ENCODE peak calls at places on chromosome 17, in nine cellular contexts. G is HCT116; N is astrocyte of the spinal cord; I is pancreas; Z is GM12864; W is cardiac fibroblast; T is type B pancreatic cell; K is colonic mucosa; Q is CD8-positive, alpha-beta T cell. L is an unnamed sample.

GRCh38 chr17:63116967-63117366 is 150.9 kb downstream of the TANC2 start:
- DNase-seq in N (peak), Z (no peak), K (no peak), I (no peak), W (peak), G (no peak), Q (no peak), T (no peak), L (no peak)

GRCh38 chr17:63191610-63192009 is 225.6 kb downstream of the TANC2 start:
- DNase-seq in N (no peak), T (no peak), I (no peak), W (no peak), K (no peak), G (no peak), Z (no peak), Q (no peak), L (no peak)

GRCh38 chr17:40242774-40243173 is 23.7 kb downstream of the WIPF2 start:
- DNase-seq in N (no peak), K (no peak), I (no peak), G (no peak), Q (no peak), T (no peak), Z (no peak), W (no peak), L (no peak)

GRCh38 chr17:7651959-7652658 is 1.4 kb downstream of the ATP1B2 start:
- DNase-seq in T (no peak), Q (no peak), G (no peak), W (no peak), K (no peak), Z (no peak), I (no peak), N (no peak), L (no peak)

GRCh38 chr17:4375039-4375748 is 8.7 kb upstream of the UBE2G1 start:
- DNase-seq in W (no peak), N (no peak), I (no peak), Q (no peak), Z (peak), T (no peak), K (no peak), G (no peak), L (peak)

GRCh38 chr17:44400226-44400847 is 10.9 kb upstream of the ITGA2B start:
- DNase-seq in T (no peak), I (no peak), Z (no peak), K (no peak), Q (no peak), N (peak), G (peak), W (peak), L (no peak)

GRCh38 chr17:35841505-35841904 is 27.2 kb downstream of the HEATR9 start:
- DNase-seq in K (no peak), W (peak), T (no peak), Q (no peak), G (no peak), I (no peak), N (peak), Z (no peak), L (no peak)

GRCh38 chr17:6306820-6307219 is 128.1 kb downstream of the AIPL1 start:
- DNase-seq in K (no peak), N (no peak), G (no peak), W (no peak), T (no peak), Z (no peak), I (no peak), Q (no peak), L (no peak)

DNA sequence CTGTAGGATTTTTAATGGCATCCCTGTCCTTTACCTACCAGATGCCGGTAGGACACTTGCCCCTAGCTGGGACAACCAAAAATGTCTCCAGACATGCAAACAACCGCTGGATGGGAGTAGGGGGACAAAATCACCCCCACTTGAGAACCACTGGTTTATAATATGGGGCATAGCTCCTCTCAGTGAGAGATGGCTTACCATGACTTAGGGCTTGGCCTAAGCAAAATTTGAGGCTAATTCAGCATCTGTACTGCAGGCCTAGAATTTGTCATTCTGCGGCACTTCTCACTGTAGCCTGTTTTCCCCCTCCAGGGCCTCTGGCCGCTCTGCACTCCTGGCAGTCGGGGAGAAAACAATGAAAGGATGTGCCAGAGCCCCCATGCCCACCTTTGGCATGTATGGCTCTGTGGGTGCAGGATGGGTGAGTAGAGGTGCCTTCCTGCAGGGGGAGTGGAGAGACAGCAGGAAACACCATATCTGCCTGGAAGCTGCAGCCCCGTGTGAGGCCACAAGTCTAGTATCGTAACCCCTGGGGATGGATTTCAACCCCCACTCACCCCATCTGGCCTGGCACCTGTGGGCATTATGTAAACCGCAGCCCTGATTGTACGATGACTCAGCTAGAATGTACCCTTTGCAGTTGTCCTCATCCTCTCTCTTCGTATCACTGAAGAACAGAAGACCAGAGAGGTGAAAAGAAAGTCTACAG is 268.1 kb downstream of the SOX9 start:
- DNase-seq in W (no peak), I (no peak), Z (no peak), N (peak), G (peak), Q (no peak), K (no peak), T (no peak), L (no peak)
- TF ChIP-seq CTCF in W (peak), I (no peak), Z (peak), N (peak), G (no peak), Q (no peak), K (no peak), T (no peak), L (peak)

DNA sequence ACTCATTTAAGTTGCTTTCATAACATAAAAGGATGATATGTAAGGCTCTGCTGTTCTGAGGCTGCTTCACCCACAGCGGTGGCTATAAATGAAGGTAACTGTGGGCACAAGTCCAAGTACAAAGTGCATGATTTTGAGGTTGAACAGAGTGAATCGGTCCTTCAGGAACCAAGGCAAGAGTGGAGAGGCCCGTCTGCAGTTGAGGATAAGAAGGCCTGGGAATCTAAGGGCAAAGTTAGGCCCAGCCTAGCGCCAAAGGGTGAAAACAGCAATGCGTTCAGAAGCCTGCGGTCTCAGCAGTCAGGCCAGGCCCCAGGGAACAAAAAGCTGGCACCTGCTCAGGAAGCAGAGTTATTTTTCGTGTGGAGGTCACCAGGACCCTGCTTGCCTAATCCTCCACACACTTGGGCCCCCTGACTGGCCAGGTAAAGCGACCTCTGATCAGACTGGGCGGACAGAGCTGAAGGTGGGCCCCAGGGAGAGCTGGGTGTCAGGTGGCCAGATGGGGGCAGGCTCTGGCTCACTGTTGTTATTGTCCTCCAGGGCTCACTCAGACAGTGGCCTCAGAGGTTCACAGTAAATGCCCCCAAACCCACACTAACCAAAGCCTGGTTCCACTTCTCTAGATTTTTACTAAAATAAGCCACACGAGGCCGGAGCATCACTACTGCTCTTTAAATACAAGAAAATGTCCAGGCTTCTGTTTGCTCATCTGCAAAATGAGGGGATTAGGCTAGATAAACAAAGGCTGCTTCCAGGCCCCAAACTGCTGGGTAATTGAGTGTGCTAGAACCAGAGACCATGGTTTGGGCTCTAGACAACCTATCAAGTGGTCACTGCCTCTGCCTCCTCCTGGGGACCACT is 46.4 kb downstream of the TEX2 start:
- DNase-seq in G (no peak), I (peak), Z (peak), K (peak), W (peak), T (no peak), N (peak), Q (no peak), L (peak)
- TF ChIP-seq CTCF in G (no peak), I (no peak), Z (peak), K (no peak), W (no peak), T (no peak), N (no peak), Q (no peak), L (peak)

DNA sequence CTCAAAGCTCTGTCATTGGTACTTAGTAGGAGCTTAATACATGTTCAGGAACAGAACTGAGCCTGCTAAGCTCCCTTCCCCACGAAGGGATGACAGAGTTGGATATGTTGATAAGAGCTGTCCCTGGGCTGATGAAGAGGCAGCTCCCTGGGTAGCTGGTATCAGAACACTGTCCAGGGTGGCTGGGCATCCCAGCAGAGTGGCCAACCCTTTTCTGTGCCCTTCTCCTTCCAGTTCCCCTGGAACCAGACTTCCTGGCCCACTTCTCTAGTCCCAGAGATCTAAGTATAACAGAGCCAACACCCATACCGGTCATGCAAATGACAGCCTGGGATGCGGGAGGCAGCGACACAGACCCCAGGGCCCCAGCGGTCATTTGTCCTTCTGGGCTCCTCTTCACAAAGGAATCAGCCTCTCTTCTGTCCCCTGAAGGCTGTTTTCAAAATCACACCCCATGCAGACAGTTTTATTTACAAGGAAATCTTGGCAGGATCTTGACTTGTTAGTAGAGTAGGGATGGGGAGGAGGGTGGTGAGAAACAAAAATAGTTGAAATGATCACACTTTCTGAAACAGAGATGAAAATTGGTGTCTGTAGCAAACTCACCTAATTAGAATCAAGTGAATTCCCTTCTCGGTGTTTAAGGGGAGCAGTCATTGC is 1.4 kb upstream of the RHBDL3 start:
- DNase-seq in T (no peak), N (no peak), Z (no peak), W (no peak), G (no peak), K (no peak), I (no peak), Q (no peak), L (no peak)
- TF ChIP-seq CTCF in T (peak), N (no peak), Z (peak), W (peak), G (no peak), K (no peak), I (no peak), Q (no peak), L (no peak)

GRCh38 chr17:46010597-46011186 is 11.6 kb downstream of the STH start:
- DNase-seq in N (no peak), I (no peak), K (no peak), T (no peak), Q (no peak), G (no peak), W (no peak), Z (no peak), L (no peak)
- TF ChIP-seq CTCF in N (no peak), I (no peak), K (no peak), T (no peak), Q (no peak), G (no peak), W (no peak), Z (no peak), L (no peak)

GRCh38 chr17:48478224-48479013 is 48.4 kb upstream of the SKAP1 start:
- DNase-seq in W (peak), Z (peak), Q (no peak), T (no peak), N (no peak), G (no peak), K (no peak), I (no peak), L (peak)
- TF ChIP-seq CTCF in W (peak), Z (peak), Q (no peak), T (no peak), N (no peak), G (no peak), K (no peak), I (no peak), L (no peak)

GRCh38 chr17:18344021-18344420 is 19.3 kb downstream of the SHMT1 start:
- DNase-seq in N (no peak), Z (no peak), T (no peak), W (no peak), Q (no peak), G (no peak), I (no peak), K (no peak), L (peak)
- TF ChIP-seq CTCF in N (no peak), Z (no peak), T (no peak), W (no peak), Q (no peak), G (no peak), I (no peak), K (no peak), L (no peak)

DNA sequence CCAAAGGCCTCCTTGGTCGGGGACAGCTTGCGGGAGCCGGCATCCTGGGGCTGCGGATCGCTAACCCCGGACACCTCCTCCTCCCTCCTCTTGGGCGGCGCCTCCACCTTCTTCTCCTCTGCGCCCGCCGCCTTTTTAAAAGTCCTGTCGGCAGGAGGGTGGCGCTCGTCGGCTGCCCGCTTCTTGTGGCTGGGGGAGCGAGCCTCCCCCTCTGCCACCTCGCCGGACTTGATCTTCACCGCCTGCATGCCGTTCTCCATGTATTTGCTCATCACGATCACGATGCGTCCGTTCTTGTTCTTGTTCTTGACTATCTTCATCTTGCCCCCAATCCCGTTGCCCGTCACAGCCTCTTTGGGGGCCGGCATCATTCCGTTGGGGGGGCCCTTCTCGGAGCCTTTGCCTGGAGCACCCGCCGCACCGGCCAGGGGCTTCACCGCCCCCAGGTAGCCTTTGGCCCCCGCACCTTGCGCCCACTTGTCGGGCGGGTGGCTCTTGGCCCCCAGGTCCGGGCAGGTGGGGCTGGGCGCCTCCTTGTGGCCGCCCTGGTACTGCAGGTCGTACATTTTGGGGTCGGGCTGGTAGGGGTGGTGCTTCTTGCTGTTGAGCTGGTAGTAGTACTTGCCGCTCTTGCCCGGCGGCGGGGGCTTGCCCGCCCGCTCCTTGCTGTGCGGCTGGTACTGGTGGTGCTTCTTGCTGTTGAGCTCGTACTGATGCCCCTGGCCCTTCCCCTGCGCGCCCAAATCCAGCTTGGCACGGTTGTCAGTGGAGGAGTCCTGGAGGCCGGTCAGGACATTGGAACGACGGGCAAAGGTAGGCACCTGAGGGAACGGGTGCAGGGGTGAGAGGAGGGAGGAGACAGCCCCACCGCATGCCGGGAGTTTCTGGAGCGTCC is 4.4 kb downstream of the CBX4 start:
- DNase-seq in Q (peak), I (peak), K (peak), Z (no peak), G (no peak), W (no peak), T (peak), N (no peak), L (peak)
- TF ChIP-seq CTCF in Q (peak), I (peak), K (peak), Z (peak), G (peak), W (peak), T (peak), N (peak), L (peak)